ENCODE peak calls at places on chromosome 11, in five cellular contexts. I is IMR-90, M is body of pancreas, H is coronary artery, R is HepG2. V is an unnamed sample.

GRCh38 chr11:7582338-7582985 is 68.7 kb downstream of the PPFIBP2 start:
- DNase-seq in H (peak), R (no peak), I (no peak), M (no peak), V (no peak)

GRCh38 chr11:129223701-129224149 is 31.6 kb upstream of the ARHGAP32 start:
- DNase-seq in H (no peak), M (no peak), R (no peak), I (peak), V (no peak)

GRCh38 chr11:120645639-120646038 is 134.1 kb downstream of the GRIK4 start:
- DNase-seq in M (no peak), I (no peak), R (no peak), H (no peak), V (peak)

GRCh38 chr11:75240381-75241035 is at the start of gene TPBGL:
- DNase-seq in R (no peak), M (no peak), I (no peak), H (peak), V (no peak)

GRCh38 chr11:2088284-2088683 is 50.9 kb downstream of the IGF2 start:
- DNase-seq in R (no peak), H (no peak), I (no peak), M (no peak), V (no peak)

GRCh38 chr11:68594123-68594522 is 90.2 kb upstream of the GAL start:
- DNase-seq in H (no peak), R (no peak), M (no peak), I (no peak), V (no peak)

GRCh38 chr11:27280131-27280530 is 82.9 kb downstream of the CCDC34 start:
- DNase-seq in I (no peak), M (no peak), R (no peak), H (no peak), V (no peak)

GRCh38 chr11:69466039-69466438 is 15.4 kb upstream of the LINC01488 start:
- DNase-seq in R (no peak), H (no peak), I (no peak), M (no peak), V (peak)

GRCh38 chr11:31763296-31763695 is 47.8 kb downstream of the PAX6 start:
- DNase-seq in M (no peak), H (no peak), R (no peak), I (no peak), V (no peak)

GRCh38 chr11:128026596-128026995 is 560.8 kb downstream of the ETS1 start:
- DNase-seq in M (no peak), R (no peak), H (no peak), I (peak), V (no peak)

GRCh38 chr11:117823294-117823940 is 1.1 kb downstream of the FXYD2 start:
- DNase-seq in R (no peak), I (no peak), H (peak), M (peak), V (no peak)

GRCh38 chr11:67439321-67440228 is 2.1 kb upstream of the PTPRCAP start:
- DNase-seq in H (no peak), I (no peak), M (peak), R (peak), V (peak)

GRCh38 chr11:18010977-18011586 is 1.8 kb downstream of the SERGEF start:
- DNase-seq in H (no peak), R (peak), M (no peak), I (no peak), V (no peak)

GRCh38 chr11:88484873-88485621 is 147.5 kb upstream of the CTSC start:
- DNase-seq in I (peak), R (peak), H (no peak), M (peak), V (peak)

GRCh38 chr11:73716153-73717056 is 44.5 kb downstream of the RAB6A start:
- DNase-seq in M (no peak), R (peak), I (peak), H (no peak), V (no peak)

GRCh38 chr11:2395211-2395730 is 5.3 kb upstream of the TSSC4 start:
- DNase-seq in H (no peak), M (no peak), R (no peak), I (no peak), V (no peak)

GRCh38 chr11:88411265-88411664 is 73.7 kb upstream of the CTSC start:
- DNase-seq in I (peak), H (no peak), R (no peak), M (no peak), V (no peak)

GRCh38 chr11:117459979-117460300 is 132.3 kb downstream of the CEP164 start:
- DNase-seq in I (no peak), M (no peak), R (no peak), H (no peak), V (no peak)

GRCh38 chr11:68550485-68550817 is 89.9 kb downstream of the PPP6R3 start:
- DNase-seq in I (peak), H (no peak), R (no peak), M (no peak), V (no peak)

GRCh38 chr11:63912678-63913077 is 4.3 kb downstream of the RCOR2 start:
- DNase-seq in M (no peak), I (no peak), R (no peak), H (no peak), V (no peak)

GRCh38 chr11:5071815-5072214 is 2.4 kb downstream of the OR52E1 start:
- DNase-seq in H (no peak), I (no peak), M (no peak), R (no peak), V (no peak)

GRCh38 chr11:125080531-125080911 is 17.4 kb downstream of the SLC37A2 start:
- DNase-seq in M (no peak), H (no peak), I (no peak), R (no peak), V (no peak)

GRCh38 chr11:72673943-72674828 is at the start of gene PDE2A:
- DNase-seq in M (no peak), I (no peak), R (no peak), H (no peak), V (no peak)

GRCh38 chr11:43732225-43732624 is 51.7 kb downstream of the HSD17B12 start:
- DNase-seq in H (no peak), R (no peak), M (no peak), I (no peak), V (no peak)

GRCh38 chr11:132490976-132491375 is 1041.3 kb downstream of the OPCML start:
- DNase-seq in R (no peak), M (no peak), I (no peak), H (no peak), V (no peak)

GRCh38 chr11:102361100-102362021 is 14.3 kb downstream of the BIRC2 start:
- DNase-seq in R (no peak), I (peak), H (no peak), M (no peak), V (peak)

GRCh38 chr11:62508336-62509058 is 38.1 kb downstream of the AHNAK start:
- DNase-seq in H (peak), I (peak), M (peak), R (peak), V (peak)

GRCh38 chr11:133163463-133164419 is 368.6 kb downstream of the OPCML start:
- DNase-seq in H (no peak), R (peak), M (peak), I (peak), V (peak)

GRCh38 chr11:77762426-77762825 is 58.1 kb downstream of the RSF1 start:
- DNase-seq in M (no peak), R (no peak), I (no peak), H (no peak), V (no peak)

GRCh38 chr11:96122601-96123044 is 198.7 kb upstream of the MTMR2 start:
- DNase-seq in I (peak), H (no peak), M (no peak), R (no peak), V (no peak)

GRCh38 chr11:111206472-111206871 is 39.1 kb upstream of the POU2AF2 start:
- DNase-seq in I (peak), H (no peak), M (no peak), R (no peak), V (no peak)

GRCh38 chr11:134275534-134276395 is at the start of gene GLB1L3:
- DNase-seq in I (no peak), R (no peak), H (no peak), M (peak), V (no peak)

GRCh38 chr11:45097721-45098493 is 48.5 kb upstream of the PRDM11 start:
- DNase-seq in R (no peak), I (peak), M (peak), H (no peak), V (peak)

GRCh38 chr11:12066799-12067508 is 43.4 kb upstream of the MICAL2 start:
- DNase-seq in I (peak), M (peak), R (peak), H (no peak), V (peak)

GRCh38 chr11:134725939-134726639 is 314.0 kb upstream of the B3GAT1 start:
- DNase-seq in R (peak), H (no peak), M (peak), I (no peak), V (peak)

GRCh38 chr11:101127348-101127698 is 2.3 kb downstream of the PGR start:
- DNase-seq in M (peak), R (no peak), I (no peak), H (peak), V (no peak)

GRCh38 chr11:77322506-77322905 is 21.0 kb upstream of the GDPD4 start:
- DNase-seq in M (peak), I (peak), R (no peak), H (no peak), V (peak)

GRCh38 chr11:107591098-107591445 is at the start of gene ELMOD1:
- DNase-seq in M (peak), H (no peak), R (peak), I (peak), V (no peak)

GRCh38 chr11:3837793-3838192 is 3.0 kb downstream of the RHOG start:
- DNase-seq in I (no peak), R (no peak), H (no peak), M (no peak), V (peak)
- H3K4me3 ChIP-seq in I (no peak), R (no peak), H (peak), M (no peak), V (no peak)

DNA sequence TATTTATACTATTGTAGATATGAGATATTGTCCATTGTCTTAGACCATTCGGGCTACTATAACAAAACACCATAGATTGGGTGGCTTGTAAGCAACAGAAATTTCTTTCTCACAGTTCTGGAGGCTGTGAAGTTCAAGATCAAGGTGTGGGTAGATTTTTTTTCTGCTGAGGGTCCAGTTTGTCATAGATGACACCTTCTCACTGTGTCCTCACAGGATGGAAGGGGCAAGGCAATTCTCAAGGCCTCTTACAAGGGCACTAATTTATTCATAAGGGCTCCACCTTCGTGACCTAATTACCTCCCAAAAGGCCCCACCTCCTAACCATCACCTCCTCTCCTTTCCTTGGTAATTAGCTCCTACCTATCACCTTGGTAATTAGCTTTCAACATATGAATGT is 92.4 kb upstream of the CD44 start:
- DNase-seq in R (no peak), H (no peak), I (no peak), M (no peak), V (no peak)
- H3K4me3 ChIP-seq in R (no peak), H (no peak), I (no peak), M (no peak), V (no peak)

DNA sequence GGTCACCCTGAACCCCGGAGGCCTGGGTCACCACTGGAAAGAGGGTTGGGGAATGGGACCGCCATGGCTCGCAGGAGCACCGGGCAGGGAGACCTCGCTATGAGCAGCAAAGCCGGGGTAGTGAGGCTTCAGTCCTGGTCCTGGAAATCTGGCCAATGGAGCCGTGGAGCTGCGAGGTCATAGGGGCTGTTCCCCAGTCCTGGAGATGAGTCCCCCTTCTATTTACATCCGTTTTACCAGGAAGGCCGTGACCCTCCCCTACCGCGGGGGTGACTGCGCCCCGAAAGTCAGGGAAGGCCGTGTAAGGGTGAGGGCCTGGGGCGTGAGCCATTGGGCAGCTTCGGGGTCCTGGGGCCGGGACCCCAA is 449 bp downstream of the PIDD1 start:
- DNase-seq in H (no peak), I (no peak), R (no peak), M (no peak), V (no peak)
- H3K4me3 ChIP-seq in H (peak), I (peak), R (peak), M (peak), V (peak)

GRCh38 chr11:65389294-65389980 is 3.0 kb downstream of the FRMD8 start:
- DNase-seq in M (peak), R (no peak), H (no peak), I (no peak), V (no peak)

GRCh38 chr11:65391007-65391406 is 4.6 kb downstream of the FRMD8 start:
- DNase-seq in I (peak), R (no peak), M (no peak), H (no peak), V (no peak)

GRCh38 chr11:65388731-65389130 is 2.3 kb downstream of the FRMD8 start:
- DNase-seq in R (no peak), I (no peak), M (no peak), H (no peak), V (no peak)

GRCh38 chr11:65392186-65392829 is 5.9 kb downstream of the FRMD8 start:
- DNase-seq in I (no peak), M (no peak), R (no peak), H (no peak), V (no peak)

DNA sequence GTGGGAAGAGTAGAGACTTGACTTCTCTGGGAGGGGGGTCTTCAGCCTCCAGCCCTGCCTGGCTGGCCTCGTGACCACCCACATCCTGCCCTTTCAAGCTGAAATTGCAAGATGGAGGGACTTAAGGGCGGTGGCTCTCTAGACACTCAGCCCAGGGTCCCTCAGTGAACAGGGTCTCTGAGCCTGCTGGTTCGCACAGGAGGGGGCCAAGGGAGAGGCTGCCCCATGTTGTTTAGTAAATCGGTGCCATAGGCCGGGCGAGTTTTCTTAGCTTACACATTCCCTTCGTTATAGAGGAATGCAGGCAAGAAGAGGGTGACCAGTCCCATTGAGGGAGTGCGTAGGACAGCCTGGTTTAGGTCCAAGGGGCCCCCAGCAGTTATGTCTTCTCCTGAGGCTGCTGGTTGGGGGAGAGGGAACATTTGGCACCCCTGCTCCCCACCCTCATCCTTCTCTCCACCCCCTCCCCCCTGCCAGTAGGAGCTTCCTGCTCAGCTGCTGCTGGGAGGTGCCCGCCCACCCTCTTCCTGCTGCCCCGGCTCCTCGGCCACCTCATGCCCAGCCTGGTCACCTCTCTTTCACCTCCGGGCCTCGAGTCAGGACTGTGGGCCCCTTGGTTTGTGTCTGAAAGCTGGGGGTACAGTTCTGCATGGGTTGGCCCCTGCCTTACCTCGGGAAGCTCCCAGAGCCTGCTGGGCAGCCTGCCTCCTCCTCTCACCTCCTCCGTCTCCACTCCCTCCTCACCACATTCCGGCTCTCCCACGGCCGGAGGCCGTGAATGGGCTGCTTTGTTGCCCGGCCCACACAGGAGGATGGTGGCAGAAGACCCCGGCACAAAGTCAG is 3.9 kb downstream of the FRMD8 start:
- DNase-seq in R (no peak), H (no peak), M (peak), I (no peak), V (no peak)
- H3K4me3 ChIP-seq in R (no peak), H (peak), M (no peak), I (no peak), V (no peak)

DNA sequence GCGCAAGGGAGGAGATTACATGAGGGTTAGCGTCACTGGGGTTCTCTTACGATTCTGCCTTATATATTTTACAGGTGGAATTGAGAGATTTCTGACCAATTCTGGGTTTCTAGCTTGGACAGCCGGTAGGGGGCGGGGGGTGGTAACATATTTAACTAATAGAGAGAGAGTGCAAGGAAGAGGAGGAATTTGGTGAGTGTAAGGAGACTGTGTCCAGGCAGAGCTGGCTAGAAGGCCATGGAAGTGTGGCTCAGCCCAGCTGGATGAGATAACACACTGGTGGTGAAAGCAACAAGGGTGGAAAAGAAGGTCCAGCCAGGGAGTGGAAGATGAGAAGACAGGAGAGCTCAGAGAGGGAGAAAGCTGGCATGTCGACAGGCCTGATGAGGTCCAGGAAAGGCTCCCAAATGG is 56.5 kb downstream of the ST3GAL4 start:
- DNase-seq in I (no peak), R (no peak), M (no peak), H (peak), V (no peak)
- H3K4me3 ChIP-seq in I (no peak), R (no peak), M (no peak), H (no peak), V (no peak)

DNA sequence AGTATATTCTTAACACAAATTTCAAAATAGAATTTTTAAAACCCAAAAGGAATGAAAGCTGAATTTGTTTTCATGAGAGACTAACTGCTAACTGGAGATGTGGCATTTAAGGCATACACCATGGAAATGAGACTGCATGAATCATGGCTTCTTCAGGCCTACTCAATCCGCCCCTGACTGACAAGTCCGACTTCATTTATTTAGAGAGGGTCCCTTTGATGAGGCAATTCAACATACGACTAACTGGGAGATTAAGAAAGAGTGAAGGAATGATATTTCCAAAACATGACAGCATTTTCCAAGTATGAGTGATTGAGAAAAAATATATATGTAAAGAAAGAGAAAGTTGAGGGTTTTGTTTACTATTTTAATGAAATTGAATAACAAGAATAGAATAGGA is 720.1 kb downstream of the DLG2 start:
- DNase-seq in H (no peak), M (no peak), I (peak), R (no peak), V (no peak)
- H3K4me3 ChIP-seq in H (no peak), M (no peak), I (no peak), R (no peak), V (no peak)

GRCh38 chr11:58801302-58801701 is 43.2 kb downstream of the GLYATL2 start:
- DNase-seq in M (no peak), I (no peak), R (no peak), H (no peak), V (no peak)

GRCh38 chr11:58801974-58802545 is 42.4 kb downstream of the GLYATL2 start:
- DNase-seq in M (no peak), I (no peak), H (no peak), R (no peak), V (no peak)

GRCh38 chr11:58796333-58797049 is 48.0 kb downstream of the GLYATL2 start:
- DNase-seq in H (no peak), I (no peak), M (peak), R (no peak), V (no peak)
- H3K4me3 ChIP-seq in H (no peak), I (no peak), M (no peak), R (no peak), V (no peak)

GRCh38 chr11:115613004-115613403 is 108.8 kb upstream of the CADM1 start:
- DNase-seq in I (no peak), M (no peak), H (no peak), R (no peak), V (no peak)

GRCh38 chr11:115617767-115618166 is 113.6 kb upstream of the CADM1 start:
- DNase-seq in I (peak), M (no peak), H (no peak), R (no peak), V (no peak)

GRCh38 chr11:115613986-115614625 is 109.9 kb upstream of the CADM1 start:
- DNase-seq in R (peak), M (no peak), H (no peak), I (peak), V (no peak)

GRCh38 chr11:115618428-115618827 is 114.2 kb upstream of the CADM1 start:
- DNase-seq in H (no peak), I (peak), M (no peak), R (no peak), V (no peak)

DNA sequence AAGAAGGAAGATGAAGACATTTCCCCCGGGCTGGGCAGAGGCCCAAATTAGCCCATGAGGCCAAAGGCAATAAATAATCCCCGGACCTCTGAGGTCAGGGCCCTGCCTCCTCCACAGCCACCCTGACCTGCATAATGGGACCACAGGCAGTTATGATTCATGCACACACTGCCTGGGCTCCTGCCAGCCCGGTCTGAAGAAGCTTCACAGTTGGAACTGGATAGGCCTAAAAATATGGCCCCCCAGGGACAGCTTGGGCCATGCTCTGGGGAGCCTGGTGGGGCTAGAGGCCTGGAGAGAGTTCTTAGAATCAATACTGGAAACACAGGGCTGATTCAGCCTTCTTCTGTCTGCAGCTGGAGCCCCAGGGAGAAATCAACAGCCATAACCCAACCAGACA is 112.7 kb upstream of the CADM1 start:
- DNase-seq in I (peak), M (peak), H (no peak), R (no peak), V (no peak)
- H3K4me3 ChIP-seq in I (no peak), M (no peak), H (no peak), R (no peak), V (no peak)

GRCh38 chr11:118870396-118871343 is 13.0 kb upstream of the CXCR5 start:
- DNase-seq in M (no peak), R (peak), H (peak), I (peak), V (no peak)
- H3K4me3 ChIP-seq in M (no peak), R (peak), H (peak), I (no peak), V (no peak)